ENCODE peak calls at places on chromosomes 6 and 20, in five cellular contexts. One of them, this sample, is unnamed.

GRCh38 chr20:9993133-9993532 is 41.7 kb upstream of the ANKEF1 start:
- DNase-seq in GM20000: no peak
- DNase-seq in A549: no peak
- DNase-seq in thyroid gland: no peak
- DNase-seq in astrocyte of the spinal cord: no peak
- DNase-seq in this sample: no peak

GRCh38 chr6:44223471-44224153 is at the start of gene SLC29A1:
- DNase-seq in GM20000: peak
- DNase-seq in A549: peak
- DNase-seq in thyroid gland: peak
- DNase-seq in astrocyte of the spinal cord: peak
- DNase-seq in this sample: peak

GRCh38 chr20:38579921-38580320 is 1.1 kb upstream of the ADIG start:
- DNase-seq in GM20000: no peak
- DNase-seq in A549: no peak
- DNase-seq in thyroid gland: peak
- DNase-seq in astrocyte of the spinal cord: no peak
- DNase-seq in this sample: no peak

GRCh38 chr6:170080169-170080827 is 210.6 kb downstream of the DLL1 start:
- DNase-seq in GM20000: no peak
- DNase-seq in A549: no peak
- DNase-seq in thyroid gland: no peak
- DNase-seq in astrocyte of the spinal cord: no peak
- DNase-seq in this sample: no peak

GRCh38 chr6:149863596-149863845 is 638 bp downstream of the LRP11 start:
- DNase-seq in GM20000: no peak
- DNase-seq in A549: no peak
- DNase-seq in thyroid gland: no peak
- DNase-seq in astrocyte of the spinal cord: no peak
- DNase-seq in this sample: no peak

GRCh38 chr6:28944412-28945006 is 20.7 kb upstream of the TRIM27 start:
- DNase-seq in GM20000: peak
- DNase-seq in A549: no peak
- DNase-seq in thyroid gland: peak
- DNase-seq in astrocyte of the spinal cord: peak
- DNase-seq in this sample: peak

GRCh38 chr6:40397287-40398033 is 189.7 kb downstream of the LRFN2 start:
- DNase-seq in GM20000: no peak
- DNase-seq in A549: no peak
- DNase-seq in thyroid gland: peak
- DNase-seq in astrocyte of the spinal cord: no peak
- DNase-seq in this sample: no peak

GRCh38 chr6:148455225-148455624 is 112.6 kb downstream of the SASH1 start:
- DNase-seq in GM20000: no peak
- DNase-seq in A549: no peak
- DNase-seq in thyroid gland: no peak
- DNase-seq in astrocyte of the spinal cord: peak
- DNase-seq in this sample: no peak

GRCh38 chr6:116287668-116288282 is 8.0 kb upstream of the TSPYL1 start:
- DNase-seq in GM20000: peak
- DNase-seq in A549: no peak
- DNase-seq in thyroid gland: no peak
- DNase-seq in astrocyte of the spinal cord: peak
- DNase-seq in this sample: no peak
- TF ChIP-seq CTCF in GM20000: peak
- TF ChIP-seq CTCF in A549: peak
- TF ChIP-seq CTCF in thyroid gland: peak
- TF ChIP-seq CTCF in astrocyte of the spinal cord: peak
- TF ChIP-seq CTCF in this sample: peak

GRCh38 chr6:37966801-37967200 is 147.3 kb downstream of the ZFAND3 start:
- DNase-seq in GM20000: no peak
- DNase-seq in A549: no peak
- DNase-seq in thyroid gland: no peak
- DNase-seq in astrocyte of the spinal cord: no peak
- DNase-seq in this sample: no peak

GRCh38 chr6:37971711-37972410 is 152.3 kb downstream of the ZFAND3 start:
- DNase-seq in GM20000: no peak
- DNase-seq in A549: no peak
- DNase-seq in thyroid gland: no peak
- DNase-seq in astrocyte of the spinal cord: no peak
- DNase-seq in this sample: no peak

GRCh38 chr6:37967651-37968050 is 148.1 kb downstream of the ZFAND3 start:
- DNase-seq in GM20000: no peak
- DNase-seq in A549: no peak
- DNase-seq in thyroid gland: no peak
- DNase-seq in astrocyte of the spinal cord: no peak
- DNase-seq in this sample: no peak

GRCh38 chr6:37971263-37971662 is 151.7 kb downstream of the ZFAND3 start:
- DNase-seq in GM20000: no peak
- DNase-seq in A549: no peak
- DNase-seq in thyroid gland: no peak
- DNase-seq in astrocyte of the spinal cord: no peak
- DNase-seq in this sample: no peak

DNA sequence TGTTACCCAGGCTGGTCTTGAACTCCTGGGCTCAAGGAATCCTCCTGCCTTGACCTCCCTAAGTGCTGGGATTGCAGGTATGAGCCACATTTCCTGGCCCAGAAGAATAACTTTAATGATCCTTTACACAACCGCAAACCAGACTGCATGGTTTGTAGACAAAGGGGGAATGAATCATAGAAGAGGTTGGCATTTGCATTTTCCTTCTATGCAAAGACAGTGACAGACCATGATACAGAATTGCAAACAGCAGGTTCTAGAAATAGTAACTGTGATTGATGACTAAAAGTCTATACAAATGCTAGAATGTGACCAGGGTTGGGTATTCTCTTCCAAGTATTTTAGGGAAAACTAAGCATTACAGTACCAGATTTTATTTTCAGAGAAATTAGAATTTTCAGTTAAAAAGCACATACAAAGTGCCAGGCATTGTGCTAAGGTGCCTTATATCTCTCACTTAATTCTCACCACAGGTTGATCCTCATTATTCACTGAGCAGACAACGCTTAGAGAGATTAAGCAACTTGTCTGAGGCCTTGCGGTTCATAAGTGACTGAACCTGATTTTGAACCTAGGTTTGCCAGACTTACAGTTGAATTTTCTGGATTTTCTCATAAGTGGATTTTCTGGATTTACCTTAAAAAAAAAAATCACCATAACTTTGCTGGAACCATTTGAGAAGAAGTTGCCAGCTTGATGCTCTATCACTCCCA is 146.6 kb downstream of the ZFAND3 start:
- DNase-seq in GM20000: no peak
- DNase-seq in A549: no peak
- DNase-seq in thyroid gland: no peak
- DNase-seq in astrocyte of the spinal cord: peak
- DNase-seq in this sample: no peak
- TF ChIP-seq CTCF in GM20000: no peak
- TF ChIP-seq CTCF in A549: no peak
- TF ChIP-seq CTCF in thyroid gland: no peak
- TF ChIP-seq CTCF in astrocyte of the spinal cord: no peak
- TF ChIP-seq CTCF in this sample: no peak

GRCh38 chr6:33427585-33428218 is 7.8 kb downstream of the SYNGAP1 start:
- DNase-seq in GM20000: peak
- DNase-seq in A549: peak
- DNase-seq in thyroid gland: peak
- DNase-seq in astrocyte of the spinal cord: no peak
- DNase-seq in this sample: peak

GRCh38 chr6:33424855-33425667 is 5.2 kb downstream of the SYNGAP1 start:
- DNase-seq in GM20000: peak
- DNase-seq in A549: no peak
- DNase-seq in thyroid gland: peak
- DNase-seq in astrocyte of the spinal cord: no peak
- DNase-seq in this sample: no peak

GRCh38 chr6:33423777-33424176 is 3.9 kb downstream of the SYNGAP1 start:
- DNase-seq in GM20000: no peak
- DNase-seq in A549: no peak
- DNase-seq in thyroid gland: no peak
- DNase-seq in astrocyte of the spinal cord: no peak
- DNase-seq in this sample: no peak

GRCh38 chr6:33426590-33427563 is 7.0 kb downstream of the SYNGAP1 start:
- DNase-seq in GM20000: peak
- DNase-seq in A549: peak
- DNase-seq in thyroid gland: no peak
- DNase-seq in astrocyte of the spinal cord: no peak
- DNase-seq in this sample: peak

GRCh38 chr6:33425668-33426577 is 6.1 kb downstream of the SYNGAP1 start:
- DNase-seq in GM20000: peak
- DNase-seq in A549: peak
- DNase-seq in thyroid gland: peak
- DNase-seq in astrocyte of the spinal cord: peak
- DNase-seq in this sample: peak
- TF ChIP-seq CTCF in GM20000: peak
- TF ChIP-seq CTCF in A549: peak
- TF ChIP-seq CTCF in thyroid gland: no peak
- TF ChIP-seq CTCF in astrocyte of the spinal cord: peak
- TF ChIP-seq CTCF in this sample: peak

DNA sequence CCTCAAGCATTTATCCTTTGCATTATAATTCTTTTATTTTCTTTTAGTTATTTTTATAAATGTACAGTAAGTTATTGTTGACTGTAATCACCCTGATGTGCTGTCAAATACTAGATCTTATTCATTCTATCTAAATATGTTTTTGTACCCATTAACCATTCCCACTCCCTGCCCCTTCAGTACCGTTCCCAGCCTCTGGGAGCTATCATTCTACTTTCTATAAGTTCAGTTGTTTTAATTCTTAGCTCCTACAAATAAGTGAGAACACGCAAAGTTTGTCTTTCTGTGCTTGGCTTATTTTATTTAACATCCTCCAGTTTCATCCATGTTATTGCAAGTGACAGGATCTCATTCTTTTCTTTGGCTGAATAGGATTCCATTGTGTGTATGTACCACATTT is 12.5 kb upstream of the ERVFRD-1 start:
- DNase-seq in GM20000: no peak
- DNase-seq in A549: no peak
- DNase-seq in thyroid gland: no peak
- DNase-seq in astrocyte of the spinal cord: no peak
- DNase-seq in this sample: no peak
- TF ChIP-seq CTCF in GM20000: no peak
- TF ChIP-seq CTCF in A549: no peak
- TF ChIP-seq CTCF in thyroid gland: no peak
- TF ChIP-seq CTCF in astrocyte of the spinal cord: peak
- TF ChIP-seq CTCF in this sample: no peak

This sample was measured in GM13976.